ENCODE peak calls at places on chromosomes 4 and X, in eight cellular contexts. E, H, C, W, J, G, P and V are unnamed samples.

GRCh38 chrX:102684772-102685520 is 27.3 kb upstream of the GPRASP2 start:
- DNase-seq in E (no peak), H (no peak), C (no peak), W (no peak), J (no peak), G (no peak), P (no peak), V (no peak)

GRCh38 chr4:39134674-39135073 is 47.7 kb upstream of the WDR19 start:
- DNase-seq in E (peak; percentile 1), H (no peak), C (no peak), W (no peak), J (peak; percentile 4), G (peak; percentile 9), P (no peak), V (no peak)

GRCh38 chr4:71396382-71396781 is 57.6 kb downstream of the SLC4A4 start:
- DNase-seq in E (peak; percentile 82), H (no peak), C (no peak), W (no peak), J (peak; percentile 8), G (no peak), P (no peak), V (no peak)

GRCh38 chr4:173698557-173699262 is 168.7 kb upstream of the HAND2 start:
- DNase-seq in E (no peak), H (peak; percentile 19), C (peak; percentile 35), W (no peak), J (no peak), G (no peak), P (no peak), V (no peak)

GRCh38 chrX:49308604-49309269 is 5.3 kb downstream of the GAGE10 start:
- DNase-seq in E (no peak), H (no peak), C (no peak), W (no peak), J (no peak), G (peak; percentile 21), P (no peak), V (peak; percentile 68)

GRCh38 chrX:118519411-118520205 is 24.0 kb downstream of the DOCK11 start:
- DNase-seq in E (peak; percentile 68), H (no peak), C (no peak), W (no peak), J (no peak), G (no peak), P (no peak), V (no peak)

GRCh38 chrX:23784487-23785301 is 1.7 kb downstream of the SAT1 start:
- DNase-seq in E (peak; percentile 88), H (no peak), C (no peak), W (no peak), J (peak; percentile 33), G (no peak), P (no peak), V (no peak)

GRCh38 chr4:180947421-180947820 is 1295.8 kb upstream of the TENM3 start:
- DNase-seq in E (peak; percentile 44), H (no peak), C (no peak), W (no peak), J (peak; percentile 24), G (no peak), P (no peak), V (no peak)

GRCh38 chr4:1050486-1051213 is 39.2 kb downstream of the FGFRL1 start:
- DNase-seq in E (no peak), H (peak; percentile 73), C (no peak), W (peak; percentile 54), J (no peak), G (peak; percentile 34), P (peak; percentile 52), V (peak; percentile 58)

GRCh38 chrX:10531927-10532326 is 88.5 kb downstream of the MID1 start:
- DNase-seq in E (no peak), H (no peak), C (no peak), W (no peak), J (no peak), G (no peak), P (no peak), V (no peak)

GRCh38 chr4:14264437-14264836 is 636.9 kb upstream of the BOD1L1 start:
- DNase-seq in E (peak; percentile 10), H (no peak), C (no peak), W (no peak), J (peak; percentile 5), G (peak; percentile 5), P (no peak), V (no peak)

GRCh38 chr4:107991945-107992625 is 2.4 kb downstream of the HADH start:
- DNase-seq in E (peak; percentile 15), H (no peak), C (no peak), W (no peak), J (no peak), G (peak; percentile 29), P (no peak), V (no peak)

GRCh38 chr4:107997001-107997788 is 7.5 kb downstream of the HADH start:
- DNase-seq in E (peak; percentile 81), H (no peak), C (no peak), W (no peak), J (no peak), G (no peak), P (peak; percentile 43), V (no peak)

GRCh38 chrX:38052096-38052495 is 45.7 kb downstream of the SYTL5 start:
- DNase-seq in E (peak; percentile 92), H (no peak), C (no peak), W (no peak), J (no peak), G (no peak), P (no peak), V (no peak)

GRCh38 chrX:53013291-53013690 is 35.3 kb upstream of the GPR173 start:
- DNase-seq in E (no peak), H (no peak), C (no peak), W (no peak), J (no peak), G (peak; percentile 68), P (no peak), V (no peak)

GRCh38 chrX:7286461-7286860 is 138.5 kb upstream of the PUDP start:
- DNase-seq in E (peak; percentile 12), H (no peak), C (no peak), W (no peak), J (no peak), G (no peak), P (no peak), V (no peak)

GRCh38 chr4:15495621-15496020 is 25.9 kb downstream of the CC2D2A start:
- DNase-seq in E (no peak), H (no peak), C (no peak), W (no peak), J (no peak), G (no peak), P (no peak), V (no peak)

GRCh38 chrX:134599173-134599914 is 58.9 kb downstream of the PLAC1 start:
- DNase-seq in E (peak; percentile 63), H (no peak), C (no peak), W (no peak), J (no peak), G (no peak), P (no peak), V (no peak)

GRCh38 chr4:30413915-30414314 is 306.3 kb upstream of the PCDH7 start:
- DNase-seq in E (no peak), H (no peak), C (no peak), W (no peak), J (no peak), G (no peak), P (no peak), V (no peak)
- H3K9me3 ChIP-seq in E (peaks cover 3% of the 10 kb centered on the region), H (peaks cover 4% of the 10 kb centered on the region), C (no peaks in the 10 kb centered on the region), W (no peaks in the 10 kb centered on the region), J (peaks cover 6% of the 10 kb centered on the region), G (peaks cover 4% of the 10 kb centered on the region), P (peaks cover 5% of the 10 kb centered on the region), V (no peaks in the 10 kb centered on the region)

GRCh38 chr4:84498203-84499026 is 677 bp downstream of the NKX6-1 start:
- DNase-seq in E (peak; percentile 7), H (peak; percentile 88), C (peak; percentile 25), W (no peak), J (peak; percentile 34), G (no peak), P (no peak), V (peak; percentile 70)
- H3K9me3 ChIP-seq in E (peaks cover 27% of the 10 kb centered on the region), H (no peaks in the 10 kb centered on the region), C (no peaks in the 10 kb centered on the region), W (peaks cover 5% of the 10 kb centered on the region), J (no peaks in the 10 kb centered on the region), G (no peaks in the 10 kb centered on the region), P (no peaks in the 10 kb centered on the region), V (no peaks in the 10 kb centered on the region)

DNA sequence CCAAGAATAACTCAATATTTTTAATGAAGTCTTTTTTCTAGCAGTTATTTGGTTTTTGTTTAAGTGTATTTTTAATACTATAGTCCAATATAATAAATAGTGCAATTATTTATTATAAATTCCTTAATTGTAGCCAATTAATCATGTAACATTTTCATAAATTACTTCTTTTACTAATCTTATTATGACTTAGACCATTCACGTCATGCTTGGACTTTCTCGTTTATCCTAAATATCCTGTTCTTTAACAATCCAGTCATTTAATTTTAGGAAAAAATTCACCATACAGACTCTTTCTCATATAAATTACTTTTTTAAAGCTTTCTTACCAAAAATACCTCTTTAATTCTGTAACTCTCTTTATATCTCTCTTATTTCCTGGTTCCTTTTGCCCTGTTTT is 350.1 kb downstream of the AR start:
- DNase-seq in E (peak; percentile 3), H (no peak), C (no peak), W (no peak), J (no peak), G (no peak), P (no peak), V (no peak)
- H3K9me3 ChIP-seq in E (peaks cover 12% of the 10 kb centered on the region), H (no peaks in the 10 kb centered on the region), C (no peaks in the 10 kb centered on the region), W (no peaks in the 10 kb centered on the region), J (no peaks in the 10 kb centered on the region), G (no peaks in the 10 kb centered on the region), P (no peaks in the 10 kb centered on the region), V (no peaks in the 10 kb centered on the region)

GRCh38 chr4:152704788-152705187 is 25.0 kb upstream of the TMEM154 start:
- DNase-seq in E (no peak), H (no peak), C (no peak), W (no peak), J (no peak), G (no peak), P (no peak), V (no peak)

GRCh38 chr4:152708361-152708760 is 28.6 kb upstream of the TMEM154 start:
- DNase-seq in E (no peak), H (no peak), C (no peak), W (no peak), J (no peak), G (no peak), P (no peak), V (no peak)

GRCh38 chr4:152707632-152708031 is 27.8 kb upstream of the TMEM154 start:
- DNase-seq in E (no peak), H (no peak), C (no peak), W (no peak), J (no peak), G (no peak), P (no peak), V (no peak)

GRCh38 chr4:152708806-152709205 is 29.0 kb upstream of the TMEM154 start:
- DNase-seq in E (no peak), H (no peak), C (no peak), W (no peak), J (no peak), G (no peak), P (no peak), V (no peak)

DNA sequence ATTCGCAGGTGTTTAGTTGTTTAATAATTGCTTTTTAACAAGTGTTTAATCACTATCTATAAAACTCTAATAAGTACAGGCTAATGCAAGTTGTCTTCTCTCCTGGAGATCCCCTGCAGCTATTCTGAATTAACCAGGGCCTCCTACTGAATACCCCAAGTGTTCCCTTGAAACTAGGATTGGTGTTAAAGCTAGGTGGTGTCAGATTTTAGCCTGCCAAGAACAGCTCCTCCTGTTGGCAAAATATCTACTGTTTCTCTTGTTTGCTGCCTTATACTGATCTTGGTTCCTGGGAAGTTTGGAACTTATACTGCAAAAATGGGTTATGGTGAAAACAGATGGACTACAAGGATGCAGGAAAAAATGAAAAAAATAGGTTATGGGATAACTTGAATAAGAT is 26.1 kb upstream of the TMEM154 start:
- DNase-seq in E (no peak), H (no peak), C (no peak), W (no peak), J (no peak), G (no peak), P (no peak), V (no peak)
- H3K9me3 ChIP-seq in E (no peaks in the 10 kb centered on the region), H (no peaks in the 10 kb centered on the region), C (no peaks in the 10 kb centered on the region), W (no peaks in the 10 kb centered on the region), J (no peaks in the 10 kb centered on the region), G (peaks cover 2% of the 10 kb centered on the region), P (no peaks in the 10 kb centered on the region), V (no peaks in the 10 kb centered on the region)